ENCODE peak calls at places on chromosomes 1 and 21, in ten cellular contexts. J is body of pancreas, D is HepG2, Y is endothelial cell of umbilical vein, L is ovary, V is esophagus muscularis mucosa, W is A549, F is adrenal gland, G is heart left ventricle, N is GM12878. A is an unnamed sample.

GRCh38 chr1:51222809-51223208 is 13.3 kb upstream of the RNF11 start:
- DNase-seq in J (no peak), D (no peak), Y (no peak), L (no peak), V (no peak), W (no peak), F (peak), G (no peak), N (no peak), A (no peak)

GRCh38 chr1:238199325-238199724 is 308.6 kb upstream of the ZP4 start:
- DNase-seq in J (no peak), D (no peak), Y (no peak), L (no peak), V (no peak), W (no peak), F (no peak), G (no peak), N (no peak), A (no peak)

GRCh38 chr1:117120774-117121588 is 568 bp downstream of the TRIM45 start:
- DNase-seq in J (no peak), D (peak), Y (no peak), L (no peak), V (no peak), W (no peak), F (no peak), G (no peak), N (no peak), A (no peak)

GRCh38 chr1:109197163-109198042 is 16.3 kb upstream of the SARS1 start:
- DNase-seq in J (no peak), D (peak), Y (peak), L (no peak), V (no peak), W (peak), F (peak), G (no peak), N (no peak), A (no peak)

GRCh38 chr1:226253933-226254332 is 30.5 kb downstream of the MIXL1 start:
- DNase-seq in J (no peak), D (no peak), Y (no peak), L (no peak), V (no peak), W (no peak), F (no peak), G (no peak), N (no peak), A (no peak)

GRCh38 chr1:16438516-16438915 is 1.3 kb upstream of the SPATA21 start:
- DNase-seq in J (no peak), D (no peak), Y (no peak), L (no peak), V (no peak), W (no peak), F (no peak), G (no peak), N (no peak), A (no peak)

GRCh38 chr1:169361281-169361680 is 6.3 kb downstream of the NME7 start:
- DNase-seq in J (no peak), D (no peak), Y (no peak), L (no peak), V (no peak), W (no peak), F (no peak), G (no peak), N (no peak), A (no peak)

GRCh38 chr21:31566061-31566460 is 93.4 kb upstream of the SOD1 start:
- DNase-seq in J (no peak), D (no peak), Y (no peak), L (no peak), V (no peak), W (no peak), F (no peak), G (no peak), N (no peak), A (no peak)

GRCh38 chr1:221263831-221264767 is 384.9 kb downstream of the HLX start:
- DNase-seq in J (peak), D (peak), Y (peak), L (peak), V (no peak), W (peak), F (peak), G (peak), N (peak), A (peak)

GRCh38 chr1:21154717-21155116 is 22.0 kb downstream of the EIF4G3 start:
- DNase-seq in J (no peak), D (no peak), Y (no peak), L (no peak), V (no peak), W (no peak), F (no peak), G (no peak), N (no peak), A (no peak)

GRCh38 chr1:152928671-152929070 is 18.3 kb upstream of the SPRR5 start:
- DNase-seq in J (no peak), D (peak), Y (no peak), L (no peak), V (peak), W (peak), F (no peak), G (no peak), N (no peak), A (no peak)

GRCh38 chr1:115666702-115667101 is 24.9 kb downstream of the VANGL1 start:
- DNase-seq in J (peak), D (no peak), Y (no peak), L (no peak), V (no peak), W (no peak), F (peak), G (peak), N (no peak), A (peak)
- H3K27ac ChIP-seq in J (no peak), D (no peak), Y (no peak), L (no peak), V (peak), W (no peak), F (no peak), G (peak), N (no peak), A (peak)

GRCh38 chr1:6418668-6419396 is 887 bp downstream of the HES2 start:
- DNase-seq in J (no peak), D (no peak), Y (no peak), L (no peak), V (no peak), W (no peak), F (no peak), G (no peak), N (no peak), A (no peak)

GRCh38 chr1:6421266-6421665 is 1.5 kb upstream of the HES2 start:
- DNase-seq in J (no peak), D (no peak), Y (no peak), L (no peak), V (no peak), W (no peak), F (no peak), G (no peak), N (no peak), A (no peak)

GRCh38 chr1:6419397-6419802 is 319 bp downstream of the HES2 start:
- DNase-seq in J (no peak), D (no peak), Y (no peak), L (no peak), V (no peak), W (peak), F (no peak), G (no peak), N (no peak), A (no peak)

GRCh38 chr1:6419803-6420593 is at the start of gene HES2:
- DNase-seq in J (peak), D (no peak), Y (peak), L (no peak), V (no peak), W (no peak), F (no peak), G (no peak), N (no peak), A (no peak)

DNA sequence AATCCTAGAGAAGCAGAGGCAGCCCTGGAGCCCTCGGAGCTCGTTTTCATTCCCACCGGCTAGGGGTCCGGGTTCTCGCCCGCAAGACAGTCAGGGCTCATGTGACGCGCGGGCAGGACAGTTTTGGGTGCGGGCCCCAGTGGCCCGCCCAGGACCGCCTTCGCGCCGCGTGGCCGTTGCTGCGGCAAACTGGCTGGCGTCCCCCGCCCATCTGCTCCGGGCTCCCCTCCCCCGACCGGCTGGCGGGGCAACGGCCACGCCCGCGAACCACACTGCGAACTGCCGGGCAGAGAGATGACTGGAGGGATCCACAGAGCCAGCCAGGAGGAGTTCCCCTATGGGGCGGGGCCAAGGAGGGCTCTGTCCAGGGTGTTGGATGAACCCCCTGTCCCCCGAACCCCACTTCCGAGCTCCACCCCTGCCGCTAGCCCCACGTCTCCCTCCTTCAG is 899 bp upstream of the HES2 start:
- DNase-seq in J (no peak), D (no peak), Y (no peak), L (no peak), V (no peak), W (no peak), F (no peak), G (no peak), N (no peak), A (no peak)
- TF ChIP-seq POLR2A in J (no peak), D (no peak), Y (peak), L (no peak), V (no peak), W (no peak), F (no peak), G (no peak), N (no peak), A (no peak)

DNA sequence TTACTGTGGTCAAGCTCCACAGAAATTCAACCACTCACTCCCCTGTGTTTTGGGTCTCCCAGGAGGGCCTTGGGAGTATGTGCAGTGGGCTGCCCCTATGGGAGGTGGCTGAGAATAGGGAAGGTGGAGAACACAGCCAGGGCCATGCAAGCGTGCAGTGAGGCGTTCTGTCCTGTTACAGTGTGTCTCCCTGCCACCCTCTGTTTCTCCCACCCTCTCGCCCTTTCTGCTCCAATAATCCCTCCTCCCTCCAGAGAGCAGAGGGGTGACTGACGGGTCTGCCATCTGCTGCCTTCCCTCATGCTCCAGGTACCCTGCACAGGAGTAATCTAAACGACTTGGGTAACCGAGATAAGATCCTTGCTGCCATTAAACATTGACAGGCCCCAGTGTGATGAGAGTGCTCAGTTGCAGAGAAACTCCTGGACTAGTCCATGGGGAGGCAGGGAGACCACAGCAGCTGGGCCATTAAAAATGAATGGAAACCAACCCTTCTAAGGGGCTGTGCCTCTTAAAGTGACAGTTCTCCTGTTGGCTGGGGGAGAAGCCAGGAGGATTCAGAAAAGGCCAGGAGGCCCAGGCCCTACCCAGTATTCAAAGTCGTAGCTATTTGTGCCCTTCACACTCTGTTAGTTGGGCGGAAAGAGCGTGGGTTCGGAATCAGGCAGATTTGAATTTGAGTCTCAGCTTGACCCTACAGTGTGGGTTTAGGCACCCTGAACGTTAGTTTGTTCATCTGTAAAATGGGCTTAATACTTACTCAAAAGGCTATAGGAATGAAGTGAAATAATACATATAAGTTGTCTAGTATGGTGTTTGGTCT is 22.4 kb upstream of the BTG2 start:
- DNase-seq in J (peak), D (no peak), Y (no peak), L (no peak), V (no peak), W (no peak), F (no peak), G (no peak), N (no peak), A (peak)
- H3K4me3 ChIP-seq in J (no peak), D (no peak), Y (no peak), L (no peak), V (no peak), W (no peak), F (no peak), G (no peak), N (peak), A (no peak)

GRCh38 chr1:205715628-205716027 is 34.4 kb downstream of the NUCKS1 start:
- DNase-seq in J (no peak), D (no peak), Y (no peak), L (no peak), V (no peak), W (no peak), F (no peak), G (no peak), N (no peak), A (no peak)
- H3K27ac ChIP-seq in J (no peak), D (no peak), Y (no peak), L (no peak), V (no peak), W (no peak), F (no peak), G (no peak), N (no peak), A (no peak)

GRCh38 chr1:48076017-48076416 is 78.8 kb upstream of the TRABD2B start:
- DNase-seq in J (no peak), D (no peak), Y (no peak), L (no peak), V (no peak), W (no peak), F (no peak), G (no peak), N (no peak), A (no peak)
- TF ChIP-seq POLR2A in J (no peak), D (no peak), Y (no peak), L (no peak), V (no peak), W (no peak), F (no peak), G (no peak), N (no peak), A (no peak)

DNA sequence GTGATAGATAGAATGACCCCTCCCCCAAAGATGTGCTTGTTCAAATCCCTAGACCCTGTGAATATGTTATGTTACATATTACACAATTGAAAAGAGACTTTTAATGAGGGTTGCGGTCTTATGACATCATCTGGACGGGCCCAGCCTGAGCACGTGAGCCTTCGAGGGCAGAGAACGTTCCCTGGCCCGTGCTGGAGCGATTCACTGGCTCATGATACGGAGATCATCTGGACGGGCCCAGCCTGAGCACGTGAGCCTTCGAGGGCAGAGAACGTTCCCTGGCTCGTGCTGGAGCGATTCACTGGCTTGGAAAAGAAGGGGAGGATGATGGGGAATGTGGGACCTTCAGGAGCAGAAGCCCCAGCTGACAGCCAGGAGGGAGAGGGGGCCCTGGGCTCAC is 34.4 kb upstream of the COL18A1 start:
- DNase-seq in J (no peak), D (no peak), Y (no peak), L (no peak), V (no peak), W (no peak), F (no peak), G (peak), N (no peak), A (no peak)
- H3K4me3 ChIP-seq in J (no peak), D (no peak), Y (no peak), L (no peak), V (no peak), W (no peak), F (no peak), G (no peak), N (no peak), A (no peak)

DNA sequence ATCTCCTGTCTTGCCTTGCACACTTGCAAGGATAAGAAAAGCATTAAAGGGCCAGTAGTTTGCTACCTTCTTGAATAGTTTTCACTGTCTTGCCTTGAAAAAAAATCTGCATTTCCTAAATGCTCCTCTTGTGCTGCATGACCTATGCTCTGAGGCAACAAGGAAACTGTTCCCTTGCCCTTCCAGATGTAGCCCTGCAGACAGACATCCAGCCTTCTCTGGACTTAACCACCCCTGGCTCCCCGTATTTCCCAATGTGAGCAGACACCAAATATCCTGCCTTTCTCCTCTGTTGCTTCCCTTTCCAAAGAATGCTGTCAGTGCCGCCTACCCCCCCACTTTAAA is 177.6 kb downstream of the GABPA start:
- DNase-seq in J (no peak), D (no peak), Y (no peak), L (no peak), V (no peak), W (no peak), F (no peak), G (no peak), N (no peak), A (no peak)
- H3K27ac ChIP-seq in J (no peak), D (no peak), Y (peak), L (no peak), V (no peak), W (no peak), F (peak), G (no peak), N (no peak), A (no peak)